ENCODE peak calls at places on chromosomes 16 and 17, in four cellular contexts. X is kidney glomerular epithelial cell, G is neural crest cell, I is heart left ventricle. A is an unnamed sample.

GRCh38 chr17:21210411-21211076 is 3.4 kb downstream of the TMEM11 start:
- DNase-seq in X (no peak), G (no peak), I (no peak), A (no peak)

GRCh38 chr17:38620551-38621277 is 15.0 kb upstream of the SRCIN1 start:
- DNase-seq in X (no peak), G (no peak), I (no peak), A (no peak)

GRCh38 chr17:56653877-56654276 is 60.4 kb downstream of the NOG start:
- DNase-seq in X (peak; percentile 13), G (peak; percentile 16), I (no peak), A (peak; percentile 74)

GRCh38 chr17:64771980-64772844 is 110.1 kb upstream of the SMURF2 start:
- DNase-seq in X (no peak), G (no peak), I (no peak), A (no peak)

GRCh38 chr17:6330936-6331335 is 104.0 kb downstream of the AIPL1 start:
- DNase-seq in X (no peak), G (no peak), I (no peak), A (no peak)

GRCh38 chr16:85162478-85163277 is 50.4 kb upstream of the CIBAR2 start:
- DNase-seq in X (peak; percentile 15), G (no peak), I (peak; percentile 76), A (peak; percentile 68)

GRCh38 chr16:57194512-57194911 is 8.4 kb downstream of the RSPRY1 start:
- DNase-seq in X (peak; percentile 94), G (no peak), I (no peak), A (peak; percentile 92)

GRCh38 chr17:29133146-29133713 is 47.0 kb downstream of the MYO18A start:
- DNase-seq in X (peak; percentile 31), G (no peak), I (peak; percentile 86), A (peak; percentile 84)

GRCh38 chr16:28259091-28259780 is 33.1 kb upstream of the SBK1 start:
- DNase-seq in X (no peak), G (no peak), I (no peak), A (no peak)

GRCh38 chr16:66984902-66985311 is 3.5 kb upstream of the CES4A start:
- DNase-seq in X (no peak), G (no peak), I (no peak), A (no peak)

GRCh38 chr17:59618894-59619312 is 792 bp upstream of the CLTC start:
- DNase-seq in X (no peak), G (no peak), I (no peak), A (no peak)

GRCh38 chr16:48617711-48618148 is 7.8 kb upstream of the N4BP1 start:
- DNase-seq in X (no peak), G (no peak), I (peak; percentile 76), A (no peak)

GRCh38 chr17:76727745-76728456 is 1.3 kb downstream of the METTL23 start:
- DNase-seq in X (peak; percentile 35), G (no peak), I (no peak), A (peak; percentile 72)

GRCh38 chr16:24580665-24581064 is 41.3 kb downstream of the RBBP6 start:
- DNase-seq in X (peak; percentile 17), G (no peak), I (no peak), A (peak; percentile 25)

GRCh38 chr16:8798535-8799157 is 1.0 kb downstream of the PMM2 start:
- DNase-seq in X (no peak), G (no peak), I (no peak), A (no peak)

GRCh38 chr17:45393477-45393876 is 39.2 kb downstream of the ARHGAP27 start:
- DNase-seq in X (no peak), G (no peak), I (no peak), A (no peak)

GRCh38 chr16:9062301-9062700 is 29.1 kb upstream of the HAPSTR1 start:
- DNase-seq in X (no peak), G (no peak), I (no peak), A (no peak)

GRCh38 chr16:22192261-22193133 is 13.6 kb upstream of the EEF2K start:
- DNase-seq in X (no peak), G (no peak), I (peak; percentile 89), A (peak; percentile 74)

GRCh38 chr16:10098991-10099390 is 83.2 kb downstream of the GRIN2A start:
- DNase-seq in X (peak; percentile 45), G (no peak), I (no peak), A (no peak)

GRCh38 chr17:43695968-43696865 is 34.5 kb upstream of the MEOX1 start:
- DNase-seq in X (no peak), G (no peak), I (peak; percentile 74), A (no peak)

GRCh38 chr17:57557793-57558681 is 187.1 kb downstream of the CCDC182 start:
- DNase-seq in X (peak; percentile 95), G (no peak), I (no peak), A (peak; percentile 87)